ENCODE peak calls at places on chromosomes 3 and 15, in four cellular contexts. G, D, T and V are unnamed samples.

GRCh38 chr3:120645083-120645800 is 36.8 kb downstream of the HGD start:
- DNase-seq in T (no peak), D (no peak), G (no peak), V (peak; percentile 16)

GRCh38 chr3:94647131-94647530 is 584.3 kb downstream of the NSUN3 start:
- DNase-seq in G (peak; percentile 12), D (no peak), T (no peak), V (no peak)

GRCh38 chr3:193872265-193872753 is 263.6 kb upstream of the HES1 start:
- DNase-seq in T (peak; percentile 97), D (peak; percentile 94), G (peak; percentile 70), V (peak; percentile 75)

GRCh38 chr3:193342551-193342950 is 36.0 kb downstream of the ATP13A5 start:
- DNase-seq in T (no peak), G (no peak), D (no peak), V (no peak)

GRCh38 chr3:113104746-113105479 is 106.4 kb upstream of the BOC start:
- DNase-seq in T (no peak), D (no peak), G (no peak), V (no peak)

GRCh38 chr3:107825556-107825955 is 265.3 kb downstream of the CD47 start:
- DNase-seq in G (no peak), D (no peak), T (no peak), V (no peak)

GRCh38 chr3:140363801-140364200 is 314.1 kb upstream of the TRIM42 start:
- DNase-seq in T (no peak), D (no peak), G (no peak), V (peak; percentile 17)

GRCh38 chr15:92667291-92667904 is 11.8 kb upstream of the FAM174B start:
- DNase-seq in D (no peak), G (peak; percentile 46), T (no peak), V (no peak)

GRCh38 chr15:71109130-71109529 is 6.1 kb upstream of the THSD4 start:
- DNase-seq in T (no peak), G (no peak), D (no peak), V (no peak)

GRCh38 chr15:92656089-92656488 is 514 bp upstream of the FAM174B start:
- DNase-seq in G (no peak), T (no peak), D (no peak), V (no peak)

GRCh38 chr3:66355394-66355793 is 134.6 kb downstream of the SLC25A26 start:
- DNase-seq in T (no peak), D (no peak), G (no peak), V (no peak)

GRCh38 chr3:171001957-171002694 is 24.4 kb downstream of the SLC2A2 start:
- DNase-seq in D (peak; percentile 61), T (no peak), G (peak; percentile 100), V (no peak)

GRCh38 chr3:112395166-112395894 is 62.4 kb downstream of the CD200 start:
- DNase-seq in D (no peak), T (no peak), G (no peak), V (no peak)

GRCh38 chr3:56917740-56918568 is 116.2 kb upstream of the ARHGEF3 start:
- DNase-seq in D (no peak), T (no peak), G (no peak), V (no peak)

GRCh38 chr3:172630316-172630715 is 80.6 kb downstream of the NCEH1 start:
- DNase-seq in T (no peak), G (no peak), D (no peak), V (no peak)

GRCh38 chr3:32239638-32240550 is 1.4 kb downstream of the CMTM8 start:
- DNase-seq in G (peak; percentile 65), D (no peak), T (peak; percentile 43), V (peak; percentile 60)

GRCh38 chr15:96053039-96054021 is 277.2 kb upstream of the NR2F2 start:
- DNase-seq in G (peak; percentile 22), T (peak; percentile 16), D (no peak), V (peak; percentile 82)

GRCh38 chr3:81013360-81013759 is 748.1 kb downstream of the GBE1 start:
- DNase-seq in G (no peak), T (no peak), D (no peak), V (no peak)

GRCh38 chr3:71621802-71622537 is 38.4 kb upstream of the FOXP1 start:
- DNase-seq in D (no peak), G (no peak), T (no peak), V (no peak)

GRCh38 chr3:28134792-28135375 is 106.5 kb upstream of the CMC1 start:
- DNase-seq in G (peak; percentile 83), D (no peak), T (no peak), V (no peak)

GRCh38 chr3:197792019-197792647 is 1.1 kb downstream of the LRCH3 start:
- DNase-seq in G (no peak), D (no peak), T (no peak), V (no peak)

GRCh38 chr15:79349526-79349925 is 38.6 kb downstream of the TMED3 start:
- DNase-seq in T (no peak), D (no peak), G (no peak), V (no peak)

GRCh38 chr15:81111510-81112375 is 22.3 kb upstream of the CFAP161 start:
- DNase-seq in T (no peak), G (no peak), D (no peak), V (no peak)

DNA sequence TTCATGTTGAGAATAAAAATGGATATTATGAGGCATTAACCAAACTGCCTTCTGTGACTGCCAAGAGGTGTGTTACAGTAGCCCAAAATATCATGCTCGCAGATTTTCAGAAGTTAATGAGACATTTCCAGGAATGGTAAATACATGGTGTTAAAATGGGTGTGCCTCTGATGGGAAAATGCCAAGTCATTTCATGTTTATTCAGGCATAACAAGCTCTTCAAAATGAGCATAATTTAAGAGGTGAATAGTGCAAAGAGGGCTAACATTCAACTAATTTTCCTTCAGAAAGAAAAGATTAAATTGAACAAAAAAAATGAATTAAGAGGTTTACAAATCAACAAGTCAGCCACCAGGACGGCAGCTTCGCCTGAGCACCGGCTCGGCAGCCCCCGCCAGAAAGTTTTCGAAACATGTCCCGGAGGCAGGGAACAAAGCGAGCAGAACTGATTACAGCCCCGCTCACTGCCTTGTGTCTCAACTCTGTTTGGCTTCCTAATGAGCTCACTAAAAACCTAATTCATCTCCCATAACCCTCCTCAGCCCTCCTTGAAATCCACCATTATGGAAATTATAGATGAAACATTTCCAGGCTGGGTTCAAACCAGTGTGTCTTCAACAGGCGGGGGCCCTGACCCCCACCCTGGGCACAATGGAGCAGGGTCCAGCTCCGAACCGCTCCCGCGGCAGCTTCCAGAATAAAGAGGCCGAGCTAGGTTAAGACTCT is 44.0 kb downstream of the MEIS2 start:
- DNase-seq in G (no peak), T (no peak), D (no peak), V (peak; percentile 33)
- TF ChIP-seq TCF7L2 in G (no peak), T (no peak), D (no peak), V (no peak)

GRCh38 chr3:60269829-60270266 is 981.4 kb downstream of the FHIT start:
- DNase-seq in G (no peak), T (no peak), D (no peak), V (peak; percentile 59)
- TF ChIP-seq TCF7L2 in G (no peak), T (no peak), D (no peak), V (no peak)

GRCh38 chr3:123843668-123844067 is 40.5 kb downstream of the MYLK start:
- DNase-seq in G (no peak), D (no peak), T (no peak), V (no peak)
- TF ChIP-seq TCF7L2 in G (no peak), D (no peak), T (no peak), V (no peak)

DNA sequence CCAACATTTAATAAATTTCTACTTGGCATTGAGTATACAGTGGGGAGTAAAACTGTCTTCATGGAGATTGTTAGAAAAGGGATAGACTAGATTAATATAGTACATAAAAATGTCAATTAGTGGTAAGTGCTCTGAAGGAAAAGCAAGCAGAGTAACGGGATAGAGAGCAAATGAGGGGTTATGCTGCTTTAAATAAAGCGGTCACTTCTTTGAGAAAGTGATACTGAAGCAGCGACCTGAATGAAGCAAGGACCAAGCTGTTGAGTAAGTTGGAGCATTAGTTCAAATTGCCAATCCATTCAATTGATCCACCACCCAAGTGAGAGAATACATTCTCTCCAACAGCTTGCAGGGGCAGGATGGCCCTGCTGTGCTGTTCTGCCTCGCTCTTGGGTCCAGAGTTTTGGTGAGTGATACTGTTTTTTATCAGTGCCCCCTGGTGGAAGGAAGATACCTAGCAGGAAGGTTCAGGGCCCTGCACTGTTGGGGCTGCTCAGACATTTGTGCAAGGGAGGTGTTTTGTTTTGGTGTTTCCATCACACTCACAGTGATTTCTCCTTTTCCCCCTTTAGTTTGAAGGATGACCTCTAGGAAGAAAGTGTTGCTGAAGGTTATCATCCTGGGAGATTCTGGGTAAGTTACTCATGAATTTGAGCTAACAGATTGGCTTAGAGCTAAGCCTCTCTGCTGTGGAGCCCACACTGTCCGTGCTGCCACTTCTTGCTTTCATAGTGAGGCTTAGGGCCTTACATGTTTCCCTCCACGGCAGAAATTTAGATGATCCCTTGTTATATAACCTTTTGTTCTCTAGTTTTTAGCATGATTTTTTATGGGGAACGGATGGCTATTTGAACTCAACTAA is 69.0 kb downstream of the RAB7A start:
- DNase-seq in D (peak; percentile 54), T (peak; percentile 46), G (peak; percentile 62), V (peak; percentile 69)
- TF ChIP-seq TCF7L2 in D (no peak), T (no peak), G (no peak), V (no peak)